ENCODE peak calls at places on chromosomes 12 and 14, in nine cellular contexts. One of them, this sample, is unnamed. For H3K4me1, the result is how much of the 10 kb centered on the place peaks cover.

GRCh38 chr12:82966160-82966559 is 279.5 kb downstream of the TMTC2 start:
- DNase-seq in effector memory CD4-positive, alpha-beta T cell: no peak
- DNase-seq in naive thymus-derived CD4-positive, alpha-beta T cell: no peak
- DNase-seq in mesendoderm: no peak
- DNase-seq in left lung: peak
- DNase-seq in tibial nerve: no peak
- DNase-seq in RWPE2: no peak
- DNase-seq in neuronal stem cell: no peak
- DNase-seq in Karpas-422: no peak
- DNase-seq in this sample: no peak

GRCh38 chr14:105853907-105854599 is 327.7 kb downstream of the TMEM121 start:
- DNase-seq in effector memory CD4-positive, alpha-beta T cell: no peak
- DNase-seq in naive thymus-derived CD4-positive, alpha-beta T cell: no peak
- DNase-seq in mesendoderm: no peak
- DNase-seq in left lung: peak
- DNase-seq in tibial nerve: no peak
- DNase-seq in RWPE2: peak
- DNase-seq in neuronal stem cell: no peak
- DNase-seq in Karpas-422: no peak
- DNase-seq in this sample: peak

GRCh38 chr14:100078216-100078780 is 13.1 kb downstream of the EVL start:
- DNase-seq in effector memory CD4-positive, alpha-beta T cell: no peak
- DNase-seq in naive thymus-derived CD4-positive, alpha-beta T cell: no peak
- DNase-seq in mesendoderm: peak
- DNase-seq in left lung: no peak
- DNase-seq in tibial nerve: no peak
- DNase-seq in RWPE2: no peak
- DNase-seq in neuronal stem cell: no peak
- DNase-seq in Karpas-422: no peak
- DNase-seq in this sample: no peak

GRCh38 chr14:96260341-96260821 is 4.4 kb downstream of the BDKRB1 start:
- DNase-seq in effector memory CD4-positive, alpha-beta T cell: no peak
- DNase-seq in naive thymus-derived CD4-positive, alpha-beta T cell: no peak
- DNase-seq in mesendoderm: no peak
- DNase-seq in left lung: no peak
- DNase-seq in tibial nerve: no peak
- DNase-seq in RWPE2: peak
- DNase-seq in neuronal stem cell: no peak
- DNase-seq in Karpas-422: no peak
- DNase-seq in this sample: no peak

GRCh38 chr12:111428081-111428727 is 22.5 kb downstream of the SH2B3 start:
- DNase-seq in effector memory CD4-positive, alpha-beta T cell: no peak
- DNase-seq in naive thymus-derived CD4-positive, alpha-beta T cell: no peak
- DNase-seq in mesendoderm: no peak
- DNase-seq in left lung: no peak
- DNase-seq in tibial nerve: no peak
- DNase-seq in RWPE2: no peak
- DNase-seq in neuronal stem cell: no peak
- DNase-seq in Karpas-422: no peak
- DNase-seq in this sample: no peak

GRCh38 chr14:66476964-66477363 is 9.2 kb upstream of the CCDC196 start:
- DNase-seq in effector memory CD4-positive, alpha-beta T cell: no peak
- DNase-seq in naive thymus-derived CD4-positive, alpha-beta T cell: no peak
- DNase-seq in mesendoderm: no peak
- DNase-seq in left lung: no peak
- DNase-seq in tibial nerve: no peak
- DNase-seq in RWPE2: no peak
- DNase-seq in neuronal stem cell: no peak
- DNase-seq in Karpas-422: no peak
- DNase-seq in this sample: no peak

GRCh38 chr14:92759300-92759678 is 10.9 kb upstream of the LGMN start:
- DNase-seq in effector memory CD4-positive, alpha-beta T cell: no peak
- DNase-seq in naive thymus-derived CD4-positive, alpha-beta T cell: no peak
- DNase-seq in mesendoderm: peak
- DNase-seq in left lung: no peak
- DNase-seq in tibial nerve: no peak
- DNase-seq in RWPE2: no peak
- DNase-seq in neuronal stem cell: no peak
- DNase-seq in Karpas-422: peak
- DNase-seq in this sample: peak

GRCh38 chr12:3201741-3202500 is 124.7 kb downstream of the TSPAN9 start:
- DNase-seq in effector memory CD4-positive, alpha-beta T cell: no peak
- DNase-seq in naive thymus-derived CD4-positive, alpha-beta T cell: no peak
- DNase-seq in mesendoderm: no peak
- DNase-seq in left lung: no peak
- DNase-seq in tibial nerve: no peak
- DNase-seq in RWPE2: no peak
- DNase-seq in neuronal stem cell: no peak
- DNase-seq in Karpas-422: no peak
- DNase-seq in this sample: no peak

GRCh38 chr12:104736307-104736706 is 221.8 kb downstream of the SLC41A2 start:
- DNase-seq in effector memory CD4-positive, alpha-beta T cell: no peak
- DNase-seq in naive thymus-derived CD4-positive, alpha-beta T cell: no peak
- DNase-seq in mesendoderm: no peak
- DNase-seq in left lung: no peak
- DNase-seq in tibial nerve: no peak
- DNase-seq in RWPE2: no peak
- DNase-seq in neuronal stem cell: no peak
- DNase-seq in Karpas-422: no peak
- DNase-seq in this sample: no peak

GRCh38 chr12:108833355-108833733 is 24.0 kb downstream of the SSH1 start:
- DNase-seq in effector memory CD4-positive, alpha-beta T cell: no peak
- DNase-seq in naive thymus-derived CD4-positive, alpha-beta T cell: no peak
- DNase-seq in mesendoderm: peak
- DNase-seq in left lung: no peak
- DNase-seq in tibial nerve: no peak
- DNase-seq in RWPE2: peak
- DNase-seq in neuronal stem cell: no peak
- DNase-seq in Karpas-422: no peak
- DNase-seq in this sample: no peak

GRCh38 chr14:60097974-60098373 is 6.3 kb downstream of the PCNX4 start:
- DNase-seq in effector memory CD4-positive, alpha-beta T cell: no peak
- DNase-seq in naive thymus-derived CD4-positive, alpha-beta T cell: no peak
- DNase-seq in mesendoderm: no peak
- DNase-seq in left lung: no peak
- DNase-seq in tibial nerve: no peak
- DNase-seq in RWPE2: no peak
- DNase-seq in neuronal stem cell: no peak
- DNase-seq in Karpas-422: no peak
- DNase-seq in this sample: no peak

DNA sequence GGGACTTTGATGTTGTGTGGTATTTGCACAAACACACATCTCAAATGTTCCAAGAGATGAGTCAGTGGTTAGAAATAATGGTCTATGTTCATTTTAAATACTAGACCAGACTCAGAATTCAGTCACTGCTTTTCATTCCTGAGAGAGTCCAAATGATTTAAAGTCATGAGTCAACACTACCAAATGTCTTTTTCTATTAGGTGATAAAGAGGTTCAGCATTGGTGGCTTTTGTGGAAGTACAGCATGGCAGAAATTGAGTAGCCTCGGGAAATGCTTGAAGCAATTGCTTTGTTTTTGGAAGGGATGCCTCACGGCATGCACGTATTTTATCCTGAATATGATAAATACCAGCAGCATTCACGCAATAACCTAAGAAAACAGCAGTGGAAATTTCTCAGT is 115.7 kb downstream of the DIO2 start:
- DNase-seq in effector memory CD4-positive, alpha-beta T cell: no peak
- DNase-seq in naive thymus-derived CD4-positive, alpha-beta T cell: no peak
- DNase-seq in mesendoderm: no peak
- DNase-seq in left lung: no peak
- DNase-seq in tibial nerve: no peak
- DNase-seq in RWPE2: no peak
- DNase-seq in neuronal stem cell: no peak
- DNase-seq in Karpas-422: no peak
- DNase-seq in this sample: no peak
- H3K4me1 ChIP-seq in effector memory CD4-positive, alpha-beta T cell: under half
- H3K4me1 ChIP-seq in naive thymus-derived CD4-positive, alpha-beta T cell: under half
- H3K4me1 ChIP-seq in mesendoderm: under half
- H3K4me1 ChIP-seq in left lung: under half
- H3K4me1 ChIP-seq in tibial nerve: under half
- H3K4me1 ChIP-seq in RWPE2: under half
- H3K4me1 ChIP-seq in neuronal stem cell: under half
- H3K4me1 ChIP-seq in Karpas-422: under half
- H3K4me1 ChIP-seq in this sample: under half

DNA sequence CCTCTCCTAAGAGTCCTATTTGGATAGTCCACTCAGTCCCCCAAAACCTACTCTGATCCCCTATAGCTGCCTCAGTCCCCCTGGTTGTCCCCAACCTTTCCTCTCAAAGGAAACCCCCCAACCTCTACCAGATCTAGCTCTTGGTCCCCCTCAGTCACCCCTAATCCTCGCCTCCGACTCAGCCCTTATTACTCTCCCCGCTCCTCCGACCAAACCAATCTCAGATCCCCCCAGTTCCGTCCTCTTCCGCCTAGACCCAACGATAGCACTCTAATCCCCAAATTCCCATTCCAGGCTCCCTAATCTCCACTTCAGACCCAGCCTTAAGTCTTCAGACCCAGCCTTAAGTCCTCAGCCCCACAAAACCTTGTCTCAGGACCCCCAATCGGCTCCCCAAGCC is 634 bp downstream of the VPS37B start:
- DNase-seq in effector memory CD4-positive, alpha-beta T cell: no peak
- DNase-seq in naive thymus-derived CD4-positive, alpha-beta T cell: no peak
- DNase-seq in mesendoderm: no peak
- DNase-seq in left lung: no peak
- DNase-seq in tibial nerve: no peak
- DNase-seq in RWPE2: no peak
- DNase-seq in neuronal stem cell: no peak
- DNase-seq in Karpas-422: no peak
- DNase-seq in this sample: no peak
- H3K4me1 ChIP-seq in effector memory CD4-positive, alpha-beta T cell: under half
- H3K4me1 ChIP-seq in naive thymus-derived CD4-positive, alpha-beta T cell: half or more
- H3K4me1 ChIP-seq in mesendoderm: under half
- H3K4me1 ChIP-seq in left lung: half or more
- H3K4me1 ChIP-seq in tibial nerve: under half
- H3K4me1 ChIP-seq in RWPE2: half or more
- H3K4me1 ChIP-seq in neuronal stem cell: under half
- H3K4me1 ChIP-seq in Karpas-422: under half
- H3K4me1 ChIP-seq in this sample: under half

DNA sequence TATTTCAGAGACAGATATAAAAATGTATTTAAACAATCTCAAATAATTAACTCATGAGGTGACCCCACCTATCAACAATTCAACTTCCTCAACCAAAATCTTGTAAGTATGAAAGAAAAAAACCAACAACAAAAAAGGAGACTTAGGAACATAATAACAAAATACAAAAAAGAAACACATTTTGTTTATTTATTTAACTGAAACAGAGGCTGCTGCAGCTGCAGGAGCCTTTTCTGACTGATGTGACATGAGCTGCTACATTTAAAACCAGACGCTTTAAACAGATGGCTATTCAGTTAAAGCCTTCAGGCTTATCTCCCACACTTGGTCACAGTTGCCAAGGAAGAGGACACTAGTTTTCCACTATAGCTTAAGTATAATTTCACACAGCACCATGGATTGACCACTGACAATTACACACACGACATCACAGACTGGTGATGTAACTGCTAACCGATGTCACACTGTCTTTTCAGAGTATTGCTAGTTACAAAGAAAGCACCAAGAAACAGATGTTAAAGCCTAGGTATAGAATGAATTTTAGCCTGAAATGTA is 113.2 kb downstream of the MED13L start:
- DNase-seq in effector memory CD4-positive, alpha-beta T cell: no peak
- DNase-seq in naive thymus-derived CD4-positive, alpha-beta T cell: no peak
- DNase-seq in mesendoderm: peak
- DNase-seq in left lung: no peak
- DNase-seq in tibial nerve: no peak
- DNase-seq in RWPE2: no peak
- DNase-seq in neuronal stem cell: no peak
- DNase-seq in Karpas-422: no peak
- DNase-seq in this sample: no peak
- H3K4me1 ChIP-seq in effector memory CD4-positive, alpha-beta T cell: under half
- H3K4me1 ChIP-seq in naive thymus-derived CD4-positive, alpha-beta T cell: under half
- H3K4me1 ChIP-seq in mesendoderm: under half
- H3K4me1 ChIP-seq in left lung: half or more
- H3K4me1 ChIP-seq in tibial nerve: under half
- H3K4me1 ChIP-seq in RWPE2: under half
- H3K4me1 ChIP-seq in neuronal stem cell: under half
- H3K4me1 ChIP-seq in Karpas-422: under half
- H3K4me1 ChIP-seq in this sample: under half

DNA sequence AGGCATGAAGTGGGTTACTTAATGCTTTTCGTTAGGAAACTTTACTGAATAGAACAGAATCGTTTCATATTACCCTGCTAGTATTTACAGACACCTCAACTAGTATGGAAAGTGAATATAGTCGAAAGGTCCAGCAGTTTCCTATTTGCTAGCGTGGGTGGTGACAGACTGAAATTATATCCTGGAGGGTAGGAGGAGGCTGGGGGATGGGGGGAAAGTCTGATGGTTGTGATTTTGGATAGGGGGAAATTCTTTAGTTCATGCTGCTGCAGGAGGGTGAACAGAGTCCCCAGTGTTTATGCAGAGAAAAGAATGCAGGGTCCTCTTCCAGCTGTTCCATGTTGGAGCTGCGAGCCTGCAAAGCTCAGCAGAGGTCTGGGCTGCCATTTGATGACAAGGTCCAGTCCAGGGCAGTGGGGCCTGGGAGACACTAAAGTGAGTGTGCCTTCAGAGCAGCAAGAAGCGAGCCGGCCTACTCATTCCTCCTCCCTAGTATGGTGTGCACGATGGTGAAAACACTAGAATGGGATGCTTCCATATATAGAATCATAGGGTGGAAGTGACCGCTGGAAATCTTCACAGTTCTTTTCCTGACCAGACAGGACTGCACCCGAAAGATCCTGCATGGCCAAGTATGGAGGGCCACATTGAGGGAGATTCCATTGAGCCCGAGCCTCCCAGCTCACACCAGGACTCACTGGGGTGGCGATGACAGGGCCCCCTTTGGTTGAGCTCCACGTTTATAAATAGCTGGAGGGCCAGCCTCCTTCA is 2.1 kb downstream of the SAMD4A start:
- DNase-seq in effector memory CD4-positive, alpha-beta T cell: no peak
- DNase-seq in naive thymus-derived CD4-positive, alpha-beta T cell: no peak
- DNase-seq in mesendoderm: no peak
- DNase-seq in left lung: no peak
- DNase-seq in tibial nerve: no peak
- DNase-seq in RWPE2: no peak
- DNase-seq in neuronal stem cell: no peak
- DNase-seq in Karpas-422: no peak
- DNase-seq in this sample: no peak
- H3K4me1 ChIP-seq in effector memory CD4-positive, alpha-beta T cell: under half
- H3K4me1 ChIP-seq in naive thymus-derived CD4-positive, alpha-beta T cell: under half
- H3K4me1 ChIP-seq in mesendoderm: under half
- H3K4me1 ChIP-seq in left lung: half or more
- H3K4me1 ChIP-seq in tibial nerve: under half
- H3K4me1 ChIP-seq in RWPE2: under half
- H3K4me1 ChIP-seq in neuronal stem cell: under half
- H3K4me1 ChIP-seq in Karpas-422: under half
- H3K4me1 ChIP-seq in this sample: under half

This sample was measured in OCI-LY7.